ENCODE peak calls at places on chromosomes 11 and 22, in eight cellular contexts. C, K, D, O, J, Z, E and M are unnamed samples.

GRCh38 chr11:73784734-73785133 is 2.9 kb upstream of the MRPL48 start:
- DNase-seq in C (no peak), K (no peak), D (no peak), O (no peak), J (no peak), Z (no peak), E (no peak), M (no peak)

GRCh38 chr11:95338430-95338991 is 107.5 kb upstream of the SESN3 start:
- DNase-seq in C (no peak), K (peak; percentile 91), D (peak; percentile 62), O (peak; percentile 91), J (peak; percentile 10), Z (no peak), E (no peak), M (no peak)

GRCh38 chr11:109035261-109035660 is 370.4 kb downstream of the DDX10 start:
- DNase-seq in C (no peak), K (no peak), D (no peak), O (no peak), J (no peak), Z (no peak), E (no peak), M (no peak)

GRCh38 chr11:115659061-115659963 is 155.1 kb upstream of the CADM1 start:
- DNase-seq in C (no peak), K (peak; percentile 24), D (no peak), O (peak; percentile 53), J (peak; percentile 41), Z (no peak), E (no peak), M (no peak)

GRCh38 chr11:134531331-134532135 is 119.5 kb upstream of the B3GAT1 start:
- DNase-seq in C (no peak), K (no peak), D (no peak), O (no peak), J (no peak), Z (no peak), E (no peak), M (peak; percentile 31)

GRCh38 chr11:69659591-69659990 is 15.6 kb downstream of the LTO1 start:
- DNase-seq in C (no peak), K (no peak), D (no peak), O (no peak), J (no peak), Z (no peak), E (no peak), M (peak; percentile 61)

GRCh38 chr11:106763516-106763915 is 254.8 kb downstream of the GUCY1A2 start:
- DNase-seq in C (no peak), K (peak; percentile 17), D (no peak), O (no peak), J (no peak), Z (no peak), E (no peak), M (no peak)

GRCh38 chr11:112292785-112293407 is 32.2 kb upstream of the PLET1 start:
- DNase-seq in C (peak; percentile 92), K (peak; percentile 89), D (peak; percentile 76), O (no peak), J (peak; percentile 91), Z (no peak), E (peak; percentile 59), M (peak; percentile 92)

GRCh38 chr11:1139441-1140066 is 18.2 kb upstream of the MUC5AC start:
- DNase-seq in C (no peak), K (peak; percentile 85), D (peak; percentile 31), O (no peak), J (peak; percentile 91), Z (no peak), E (no peak), M (peak; percentile 46)

GRCh38 chr11:2587132-2587930 is 112.5 kb downstream of the KCNQ1OT1 start:
- DNase-seq in C (no peak), K (no peak), D (no peak), O (peak; percentile 3), J (no peak), Z (no peak), E (no peak), M (peak; percentile 77)

GRCh38 chr11:31233425-31233824 is 136.1 kb downstream of the DCDC1 start:
- DNase-seq in C (no peak), K (peak; percentile 8), D (no peak), O (peak; percentile 11), J (no peak), Z (peak; percentile 29), E (no peak), M (no peak)

GRCh38 chr11:96466607-96467006 is 76.8 kb downstream of the JRKL start:
- DNase-seq in C (no peak), K (no peak), D (no peak), O (no peak), J (no peak), Z (no peak), E (no peak), M (no peak)

GRCh38 chr11:96474263-96474662 is 84.5 kb downstream of the JRKL start:
- DNase-seq in C (peak; percentile 71), K (no peak), D (no peak), O (no peak), J (no peak), Z (no peak), E (no peak), M (peak; percentile 55)

GRCh38 chr11:96472085-96472484 is 82.3 kb downstream of the JRKL start:
- DNase-seq in C (no peak), K (no peak), D (no peak), O (no peak), J (no peak), Z (no peak), E (no peak), M (no peak)

GRCh38 chr11:96465537-96465936 is 75.7 kb downstream of the JRKL start:
- DNase-seq in C (no peak), K (no peak), D (no peak), O (no peak), J (no peak), Z (no peak), E (no peak), M (no peak)

DNA sequence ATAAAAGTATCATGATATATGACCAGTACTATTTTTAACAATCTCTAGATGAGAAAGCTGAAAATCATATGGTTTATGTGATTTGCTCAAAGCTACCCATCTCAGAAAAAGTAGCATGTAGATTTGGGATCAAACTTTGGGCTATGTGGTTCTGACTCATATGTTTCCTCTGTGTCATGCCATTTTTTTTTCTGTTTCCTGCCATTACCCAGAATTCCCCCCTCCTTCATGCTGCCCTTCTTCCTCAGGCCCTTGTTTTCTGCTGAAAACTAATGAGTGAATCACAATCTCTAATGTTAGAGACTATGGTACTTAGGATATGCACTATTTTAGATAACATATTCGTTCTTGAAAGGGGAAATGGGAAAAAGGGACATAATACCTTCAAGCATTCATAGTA is 80.7 kb downstream of the JRKL start:
- DNase-seq in C (no peak), K (no peak), D (no peak), O (no peak), J (no peak), Z (no peak), E (no peak), M (peak; percentile 45)
- H3K4me2 ChIP-seq in C (no peak overlapping the region), K (no peak overlapping the region), D (no peak overlapping the region), O (no peak overlapping the region), J (no peak overlapping the region), Z (no peak overlapping the region), E (no peak overlapping the region), M (no peak overlapping the region)

DNA sequence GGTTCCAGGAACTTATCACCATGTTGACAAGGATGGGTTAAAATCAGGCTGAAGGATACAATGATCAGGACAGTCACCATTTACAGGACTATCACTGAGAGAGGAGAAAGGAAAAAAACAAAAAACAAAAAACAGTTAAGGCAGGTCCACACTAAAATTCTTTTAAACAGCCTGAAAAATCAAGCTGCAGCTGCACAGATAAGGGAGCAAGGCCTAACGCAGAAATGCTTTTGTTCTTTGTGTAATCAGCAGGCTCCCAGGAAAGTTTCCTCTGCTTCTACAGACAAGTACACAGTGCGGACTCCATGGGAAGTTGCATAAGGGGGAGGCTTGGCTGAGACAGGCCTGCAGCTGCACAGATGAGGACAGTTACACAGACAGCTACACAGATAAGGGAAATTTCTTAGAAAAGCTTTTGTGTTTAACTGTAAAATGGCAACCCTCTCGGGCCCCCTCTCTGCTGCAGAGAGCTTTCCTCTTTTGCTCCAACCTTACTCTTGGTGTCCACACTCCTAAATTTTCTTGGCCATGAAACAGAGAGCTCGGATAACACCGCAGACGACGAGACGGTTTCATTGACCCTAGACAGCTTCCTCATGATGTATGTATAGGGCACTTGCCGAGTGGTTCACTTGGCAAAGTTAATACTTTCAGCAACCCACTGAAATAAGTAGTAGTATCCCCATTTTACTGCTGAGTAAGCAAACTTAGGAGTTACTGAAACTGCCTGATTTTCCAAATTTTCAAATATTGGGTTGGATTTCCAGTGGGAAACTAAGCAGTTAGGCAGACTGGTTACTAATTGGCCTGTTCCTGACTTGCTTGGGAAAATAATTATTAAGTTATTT is 45.5 kb downstream of the PIWIL3 start:
- DNase-seq in C (no peak), K (peak; percentile 81), D (peak; percentile 80), O (peak; percentile 67), J (peak; percentile 74), Z (no peak), E (no peak), M (no peak)
- H3K27ac ChIP-seq in C (no peak overlapping the region), K (no peak overlapping the region), D (peak overlapping the region; percentile 34), O (peak overlapping the region; percentile 49), J (peak overlapping the region; percentile 41), Z (no peak overlapping the region), E (no peak overlapping the region), M (no peak overlapping the region)

GRCh38 chr22:32106930-32107329 is 52.2 kb downstream of the C22orf42 start:
- DNase-seq in C (peak; percentile 30), K (peak; percentile 3), D (no peak), O (peak; percentile 38), J (no peak), Z (no peak), E (no peak), M (no peak)

GRCh38 chr22:32100711-32101110 is 57.6 kb downstream of the SLC5A1 start:
- DNase-seq in C (no peak), K (no peak), D (no peak), O (no peak), J (no peak), Z (no peak), E (no peak), M (no peak)

GRCh38 chr22:32103648-32104326 is 55.3 kb downstream of the C22orf42 start:
- DNase-seq in C (peak; percentile 33), K (peak; percentile 22), D (no peak), O (no peak), J (peak; percentile 3), Z (peak; percentile 15), E (no peak), M (no peak)
- TF ChIP-seq CTCF in C (peak; percentile 74), K (peak; percentile 22), D (no peak), O (peak; percentile 55), J (peak; percentile 37), Z (peak; percentile 5), E (peak; percentile 8), M (peak; percentile 49)

GRCh38 chr11:61580292-61580888 is 486 bp downstream of the SYT7 start:
- DNase-seq in C (no peak), K (no peak), D (no peak), O (peak; percentile 74), J (no peak), Z (no peak), E (no peak), M (no peak)
- H3K4me2 ChIP-seq in C (peak overlapping the region; percentile 87), K (peak overlapping the region; percentile 71), D (peak overlapping the region; percentile 14), O (peak overlapping the region; percentile 93), J (no peak overlapping the region), Z (peak overlapping the region; percentile 97), E (peak overlapping the region; percentile 69), M (peak overlapping the region; percentile 64)

GRCh38 chr22:44151661-44152060 is 29.1 kb upstream of the PARVG start:
- DNase-seq in C (no peak), K (peak; percentile 86), D (no peak), O (no peak), J (peak; percentile 78), Z (no peak), E (no peak), M (peak; percentile 95)
- H3K27ac ChIP-seq in C (no peak overlapping the region), K (no peak overlapping the region), D (no peak overlapping the region), O (no peak overlapping the region), J (no peak overlapping the region), Z (no peak overlapping the region), E (no peak overlapping the region), M (no peak overlapping the region)

GRCh38 chr11:66346476-66347424 is 679 bp downstream of the B4GAT1 start:
- DNase-seq in C (no peak), K (no peak), D (no peak), O (peak; percentile 41), J (no peak), Z (no peak), E (no peak), M (peak; percentile 38)
- TF ChIP-seq CTCF in C (no peak), K (no peak), D (no peak), O (no peak), J (no peak), Z (no peak), E (no peak), M (no peak)